ENCODE peak calls at places on chromosomes 16 and 17, in five cellular contexts. F is AG10803, K is BE2C, W is GM12878, I is lower lobe of right lung. U is an unnamed sample.

GRCh38 chr17:67098022-67098421 is 53.7 kb downstream of the CACNG1 start:
- DNase-seq in K (no peak), W (no peak), F (no peak), I (no peak), U (no peak)

GRCh38 chr16:49834496-49835009 is 21.4 kb downstream of the ZNF423 start:
- DNase-seq in F (no peak), I (peak), K (peak), W (no peak), U (peak)

GRCh38 chr16:56140645-56141044 is 50.6 kb upstream of the GNAO1 start:
- DNase-seq in W (no peak), I (no peak), K (no peak), F (no peak), U (no peak)

GRCh38 chr17:47884905-47885735 is 10.9 kb upstream of the SP2 start:
- DNase-seq in F (no peak), W (no peak), I (peak), K (no peak), U (no peak)

GRCh38 chr17:2837147-2837561 is 40.9 kb downstream of the RAP1GAP2 start:
- DNase-seq in K (no peak), F (no peak), W (no peak), I (no peak), U (no peak)

GRCh38 chr16:80427800-80428199 is 113.0 kb upstream of the DYNLRB2 start:
- DNase-seq in I (no peak), K (no peak), F (no peak), W (no peak), U (no peak)

GRCh38 chr17:79541451-79541850 is 69.4 kb downstream of the RBFOX3 start:
- DNase-seq in K (no peak), I (no peak), F (no peak), W (no peak), U (no peak)

GRCh38 chr17:76957600-76958464 is 89.6 kb downstream of the MGAT5B start:
- DNase-seq in W (no peak), K (no peak), F (peak), I (no peak), U (peak)

GRCh38 chr17:39579318-39580081 is 28.2 kb downstream of the NEUROD2 start:
- DNase-seq in K (no peak), F (no peak), I (no peak), W (no peak), U (no peak)

GRCh38 chr17:79890706-79891105 is 51.5 kb upstream of the CBX4 start:
- DNase-seq in I (no peak), K (peak), F (no peak), W (no peak), U (no peak)

GRCh38 chr16:56269824-56270684 is 78.8 kb downstream of the GNAO1 start:
- DNase-seq in W (no peak), K (peak), F (peak), I (no peak), U (peak)

GRCh38 chr17:60560860-60561257 is 34.8 kb upstream of the APPBP2 start:
- DNase-seq in K (no peak), W (no peak), I (no peak), F (no peak), U (no peak)

GRCh38 chr17:60559995-60560859 is 34.2 kb upstream of the APPBP2 start:
- DNase-seq in F (no peak), K (no peak), I (peak), W (no peak), U (no peak)

GRCh38 chr17:60562421-60562820 is 36.4 kb upstream of the APPBP2 start:
- DNase-seq in I (no peak), W (no peak), F (peak), K (no peak), U (no peak)

GRCh38 chr17:60563743-60564142 is 36.2 kb upstream of the PPM1D start:
- DNase-seq in W (no peak), F (no peak), I (no peak), K (no peak), U (no peak)

GRCh38 chr17:60565233-60565632 is 34.8 kb upstream of the PPM1D start:
- DNase-seq in F (no peak), I (no peak), W (no peak), K (no peak), U (no peak)
- H3K4me3 ChIP-seq in F (no peak), I (no peak), W (no peak), K (no peak), U (no peak)

GRCh38 chr17:54903375-54903774 is 2.7 kb downstream of the TOM1L1 start:
- DNase-seq in I (peak), F (peak), K (peak), W (no peak), U (peak)

GRCh38 chr17:54902611-54903010 is 2.0 kb downstream of the TOM1L1 start:
- DNase-seq in I (no peak), K (no peak), W (no peak), F (no peak), U (no peak)

GRCh38 chr17:54901230-54901847 is 687 bp downstream of the TOM1L1 start:
- DNase-seq in I (no peak), F (peak), K (no peak), W (no peak), U (peak)

GRCh38 chr17:54900457-54901229 is at the start of gene TOM1L1:
- DNase-seq in F (peak), I (peak), W (no peak), K (peak), U (peak)

DNA sequence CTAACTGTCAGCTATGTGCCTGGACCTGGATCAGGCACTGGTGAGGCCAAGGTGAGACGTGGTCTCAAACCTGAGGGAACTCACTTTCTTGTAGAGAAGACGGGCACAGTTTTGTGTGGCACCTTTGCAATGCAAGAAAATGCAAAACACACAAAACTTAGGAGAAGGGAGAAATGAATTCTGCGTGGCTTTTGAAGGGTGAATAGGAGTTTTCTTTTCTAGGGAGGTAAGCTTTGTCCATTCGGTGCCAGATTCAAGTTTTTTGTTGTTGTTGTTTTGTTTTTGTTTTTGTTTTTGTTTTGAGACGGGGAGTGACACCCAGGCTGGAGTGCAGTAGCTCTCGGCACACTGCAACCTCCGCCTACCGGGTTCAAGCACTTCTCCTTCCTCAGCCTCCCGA is 1.4 kb downstream of the TOM1L1 start:
- DNase-seq in F (no peak), K (no peak), I (no peak), W (no peak), U (no peak)
- H3K4me3 ChIP-seq in F (no peak), K (no peak), I (peak), W (no peak), U (no peak)

GRCh38 chr17:70653850-70654249 is 484.5 kb downstream of the KCNJ2 start:
- DNase-seq in F (no peak), W (no peak), K (no peak), I (no peak), U (no peak)

GRCh38 chr17:70646673-70647072 is 477.3 kb downstream of the KCNJ2 start:
- DNase-seq in I (no peak), W (no peak), K (no peak), F (no peak), U (no peak)

GRCh38 chr17:70644093-70644492 is 474.8 kb downstream of the KCNJ2 start:
- DNase-seq in K (no peak), F (no peak), I (no peak), W (no peak), U (no peak)

DNA sequence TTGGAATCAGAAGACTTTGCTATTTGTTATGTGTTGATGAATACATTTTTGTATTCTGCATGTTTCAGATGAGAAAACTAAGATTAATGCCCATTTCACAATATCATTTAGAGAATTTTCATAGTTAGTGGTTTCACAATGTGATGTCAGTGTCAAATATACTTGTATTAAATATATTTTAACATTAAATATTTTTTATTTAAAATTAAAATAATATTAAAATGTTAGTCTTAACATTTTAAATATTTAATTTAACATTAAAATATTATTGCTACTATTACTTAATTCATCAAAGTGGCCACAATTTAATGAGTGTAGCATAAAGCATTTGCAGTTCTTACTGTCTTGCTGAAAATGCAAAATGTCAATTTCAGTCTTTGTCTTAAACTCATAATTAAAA is 478.8 kb downstream of the KCNJ2 start:
- DNase-seq in I (no peak), F (no peak), W (no peak), K (no peak), U (no peak)
- H3K4me3 ChIP-seq in I (no peak), F (no peak), W (no peak), K (no peak), U (no peak)

GRCh38 chr16:68253721-68254120 is 8.5 kb downstream of the PLA2G15 start:
- DNase-seq in F (no peak), K (no peak), W (no peak), I (no peak), U (no peak)

GRCh38 chr16:68259007-68259406 is 5.3 kb upstream of the SLC7A6 start:
- DNase-seq in I (no peak), K (no peak), F (no peak), W (no peak), U (no peak)

GRCh38 chr16:68257251-68257905 is 6.9 kb upstream of the SLC7A6 start:
- DNase-seq in F (peak), K (peak), W (no peak), I (no peak), U (peak)

GRCh38 chr16:68257906-68258800 is 6.2 kb upstream of the SLC7A6 start:
- DNase-seq in K (no peak), W (no peak), I (peak), F (peak), U (peak)

GRCh38 chr16:68255712-68256111 is 8.6 kb upstream of the SLC7A6 start:
- DNase-seq in F (no peak), K (no peak), W (no peak), I (no peak), U (no peak)
- H3K4me3 ChIP-seq in F (no peak), K (no peak), W (no peak), I (no peak), U (no peak)

GRCh38 chr17:81959362-81960129 is 1.4 kb downstream of the NOTUM start:
- DNase-seq in I (peak), W (no peak), K (peak), F (peak), U (peak)
- H3K4me3 ChIP-seq in I (peak), W (no peak), K (peak), F (no peak), U (peak)

DNA sequence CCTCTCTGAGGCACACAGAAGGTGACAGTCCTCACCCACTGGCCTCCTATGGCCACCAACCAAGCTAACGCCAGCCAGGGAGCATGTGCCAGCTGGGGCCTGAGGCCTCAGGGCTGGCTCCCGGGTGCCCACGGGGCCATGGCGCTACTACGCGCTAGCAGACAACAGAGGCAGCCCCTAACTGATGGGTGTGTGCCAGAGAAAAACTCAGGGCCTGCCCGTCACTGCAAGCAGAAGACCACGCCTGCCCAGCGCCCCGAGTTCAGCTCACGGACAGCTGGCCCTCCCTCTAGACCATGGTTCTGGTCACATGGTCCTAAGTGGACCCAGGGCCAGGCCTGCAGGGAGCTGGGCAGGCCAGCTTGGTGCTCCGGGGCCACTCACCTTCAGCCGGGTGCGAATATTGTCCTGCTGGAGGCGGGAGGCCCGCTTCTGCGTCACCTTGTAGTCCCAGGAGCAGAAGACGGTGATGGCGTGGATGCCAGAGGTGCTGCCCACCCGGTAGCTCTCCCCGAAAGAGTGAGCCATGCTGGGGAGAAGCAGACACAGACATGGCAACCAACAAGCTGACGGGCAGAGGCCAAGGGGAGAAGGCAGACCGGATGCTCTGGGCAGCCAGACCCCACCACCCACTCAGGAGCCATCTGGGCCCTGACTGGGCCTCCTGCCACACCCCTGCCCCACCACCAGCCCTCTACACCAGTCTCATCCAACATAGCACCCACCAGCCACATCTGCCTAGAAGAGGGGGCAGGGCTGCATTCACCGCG is 6.1 kb downstream of the TMC6 start:
- DNase-seq in K (no peak), W (no peak), F (no peak), I (no peak), U (no peak)
- H3K4me3 ChIP-seq in K (no peak), W (peak), F (no peak), I (no peak), U (no peak)

GRCh38 chr16:28210264-28210663 is 1.5 kb downstream of the XPO6 start:
- DNase-seq in F (no peak), W (no peak), K (no peak), I (no peak), U (no peak)
- H3K4me3 ChIP-seq in F (peak), W (peak), K (peak), I (peak), U (peak)

DNA sequence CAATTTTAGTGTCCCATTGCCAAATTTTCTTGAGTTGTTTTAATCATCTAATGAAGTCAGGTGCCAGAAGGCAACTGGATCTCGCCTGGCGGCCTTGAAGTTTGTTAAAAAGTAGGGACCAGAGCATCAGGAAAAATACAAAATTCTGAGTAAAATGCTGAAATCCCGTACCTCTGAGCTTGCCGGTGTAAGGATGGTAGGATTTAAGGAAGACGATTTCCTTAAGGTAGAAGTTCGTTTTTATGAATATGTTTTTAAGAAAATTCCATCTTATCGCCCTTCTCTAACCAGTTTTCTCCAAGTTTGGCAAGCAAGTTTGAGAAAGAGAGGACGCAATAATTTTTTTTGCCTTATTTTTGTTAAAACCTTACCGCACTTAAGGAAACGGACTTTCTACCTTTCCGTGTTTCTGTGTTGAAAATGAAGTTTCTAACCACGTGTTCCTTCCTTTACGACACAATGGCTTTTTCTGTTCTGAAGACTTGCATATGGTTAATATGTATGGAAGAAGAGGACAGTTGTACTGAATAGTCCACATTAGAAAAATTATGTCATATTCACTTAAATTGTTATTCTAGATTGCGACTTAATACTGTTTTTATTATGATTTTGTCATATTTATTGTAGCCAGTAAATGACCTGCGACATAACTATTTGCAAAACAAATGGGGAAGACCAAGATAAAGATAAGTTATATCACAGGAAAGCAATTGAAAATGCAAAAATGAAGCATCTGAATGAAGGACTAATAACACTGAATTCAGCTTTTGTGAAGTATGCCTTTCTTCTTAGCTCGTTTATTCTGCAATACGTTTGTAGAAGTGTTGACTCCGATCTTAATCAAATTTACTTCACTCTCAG is 886 bp downstream of the ATF7IP2 start:
- DNase-seq in K (no peak), W (peak), F (no peak), I (no peak), U (peak)
- H3K4me3 ChIP-seq in K (peak), W (peak), F (peak), I (peak), U (peak)